ENCODE peak calls at places on chromosomes 6 and 20, in five cellular contexts. W is endothelial cell of umbilical vein, I is transverse colon, U is sigmoid colon, N is breast epithelium. L is an unnamed sample. For H3K4me1, the result is how much of the 10 kb centered on the place peaks cover.

GRCh38 chr6:27894839-27895762 is 17.1 kb downstream of the OR2B2 start:
- DNase-seq in I (peak), W (peak), U (peak), N (peak), L (peak)

GRCh38 chr6:53059648-53060589 is 5.3 kb upstream of the FBXO9 start:
- DNase-seq in I (no peak), U (no peak), N (no peak), W (peak), L (no peak)

GRCh38 chr20:7294816-7295360 is 527.4 kb downstream of the BMP2 start:
- DNase-seq in W (no peak), U (no peak), N (no peak), I (no peak), L (no peak)

GRCh38 chr6:18400831-18401446 is 13.8 kb downstream of the RNF144B start:
- DNase-seq in U (no peak), N (no peak), W (peak), I (no peak), L (no peak)

GRCh38 chr6:87806635-87807034 is 104.6 kb upstream of the AKIRIN2 start:
- DNase-seq in N (no peak), U (no peak), I (no peak), W (no peak), L (no peak)

GRCh38 chr6:131281471-131282270 is 146.4 kb downstream of the AKAP7 start:
- DNase-seq in U (no peak), N (peak), I (peak), W (peak), L (peak)

GRCh38 chr20:44218441-44218840 is 7.9 kb upstream of the OSER1 start:
- DNase-seq in I (no peak), U (no peak), N (no peak), W (no peak), L (no peak)

GRCh38 chr6:82712826-82713225 is 349.2 kb downstream of the TPBG start:
- DNase-seq in N (no peak), U (no peak), I (no peak), W (no peak), L (no peak)

GRCh38 chr6:38720295-38720694 is 5.2 kb downstream of the DNAH8 start:
- DNase-seq in N (no peak), I (no peak), U (no peak), W (peak), L (no peak)

GRCh38 chr6:4644962-4645361 is 131.2 kb upstream of the CDYL start:
- DNase-seq in U (no peak), W (peak), I (peak), N (no peak), L (no peak)
- H3K4me1 ChIP-seq in U (under half), W (under half), I (under half), N (under half), L (under half)

DNA sequence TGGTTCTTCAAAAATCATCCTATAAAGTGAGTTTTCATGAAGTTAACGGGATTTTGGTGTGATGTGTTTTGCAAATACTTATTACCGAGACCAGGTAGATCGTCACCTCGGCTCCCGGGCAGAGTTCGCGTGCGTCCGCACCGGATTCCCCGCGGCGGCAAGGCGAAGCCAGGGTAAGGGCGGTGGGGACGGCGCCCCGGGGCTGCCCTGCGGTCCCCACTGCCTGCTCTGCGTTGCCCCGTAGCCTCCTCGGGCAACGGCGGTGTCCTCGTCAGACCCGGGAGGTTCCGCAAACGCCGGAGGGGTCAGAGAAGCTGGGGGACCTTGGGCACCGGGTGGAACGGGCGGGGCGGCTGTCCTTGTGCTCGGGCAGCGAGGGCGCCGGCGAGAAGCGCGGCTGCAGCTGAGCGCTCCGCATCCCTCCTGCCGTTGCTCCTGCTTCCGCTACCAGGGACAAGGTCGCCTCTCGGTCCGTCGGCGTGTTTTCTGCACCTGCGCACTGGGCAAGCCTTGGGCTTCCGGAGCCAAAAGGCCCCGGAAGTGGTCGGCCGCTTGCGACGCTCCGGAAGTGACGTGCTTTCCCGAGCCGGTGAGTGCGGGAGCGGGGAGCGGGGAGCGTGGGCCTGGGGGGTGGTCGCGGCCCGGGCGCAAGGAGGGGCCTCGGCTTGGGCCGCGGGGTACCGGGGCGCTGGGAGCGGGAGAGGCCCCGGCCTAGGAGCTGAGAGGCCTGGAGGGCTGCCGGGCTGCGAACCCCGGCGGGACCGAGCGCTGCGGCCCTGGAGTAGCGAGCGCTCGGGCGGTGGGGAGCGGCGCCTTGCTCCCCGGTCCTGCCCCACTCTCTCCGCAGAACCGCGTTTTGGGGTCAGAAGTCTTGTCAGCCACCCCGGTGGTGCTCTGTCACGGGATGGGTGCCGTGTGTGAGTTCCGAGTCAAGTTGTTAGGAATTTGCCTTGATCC is at the start of gene MTG2:
- DNase-seq in N (peak), W (peak), I (peak), U (peak), L (peak)
- TF ChIP-seq POLR2A in N (peak), W (peak), I (peak), U (peak), L (peak)

GRCh38 chr6:6942826-6943225 is 164.9 kb upstream of the RREB1 start:
- DNase-seq in I (peak), U (peak), W (no peak), N (peak), L (no peak)
- H3K27ac ChIP-seq in I (no peak), U (no peak), W (no peak), N (no peak), L (no peak)

GRCh38 chr6:34544052-34544604 is 12.0 kb downstream of the SPDEF start:
- DNase-seq in W (no peak), I (no peak), U (no peak), N (no peak), L (no peak)
- H3K4me1 ChIP-seq in W (under half), I (under half), U (under half), N (under half), L (under half)

DNA sequence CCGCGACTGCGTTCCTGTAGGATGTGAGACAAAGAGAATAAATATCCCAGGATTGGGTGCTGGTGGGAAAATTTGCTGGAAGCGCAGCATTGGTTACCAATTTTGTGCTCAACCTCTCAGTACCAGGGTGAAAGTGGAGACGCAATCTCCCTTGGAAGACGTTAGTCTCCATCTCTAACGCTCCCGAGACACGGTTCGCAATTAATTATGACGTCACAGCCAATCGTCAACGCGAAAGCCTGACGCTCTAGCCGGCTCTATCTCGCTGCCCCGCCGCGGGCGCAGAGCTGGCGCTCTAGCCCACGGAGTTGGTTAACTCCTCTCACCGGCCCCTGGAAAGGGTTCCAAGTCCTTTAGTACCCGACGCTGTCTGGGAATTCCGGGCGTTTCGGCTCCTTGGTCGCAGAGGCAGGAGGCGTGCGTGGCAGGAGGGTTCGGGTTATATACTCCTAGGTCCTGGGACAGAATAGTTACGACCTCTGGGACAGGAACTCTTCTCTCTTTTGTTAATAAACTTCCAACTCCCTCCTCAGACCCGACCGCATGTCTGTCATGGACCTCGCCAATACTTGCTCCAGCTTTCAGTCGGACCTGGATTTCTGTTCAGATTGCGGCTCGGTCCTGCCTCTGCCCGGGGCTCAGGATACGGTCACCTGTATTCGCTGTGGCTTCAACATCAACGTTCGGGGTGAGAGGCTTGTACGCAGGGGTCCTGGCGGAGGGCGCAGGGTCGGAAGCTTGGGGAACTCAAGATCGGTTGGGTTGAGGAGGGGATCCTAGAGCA is at the start of gene POLR1H:
- DNase-seq in U (peak), I (peak), N (peak), W (peak), L (peak)
- TF ChIP-seq POLR2A in U (peak), I (peak), N (peak), W (peak), L (peak)

GRCh38 chr6:136095961-136096360 is 154.2 kb downstream of the MTFR2 start:
- DNase-seq in I (no peak), U (peak), W (peak), N (no peak), L (peak)

GRCh38 chr6:136090929-136091328 is 159.2 kb downstream of the MTFR2 start:
- DNase-seq in I (no peak), N (no peak), W (no peak), U (no peak), L (no peak)

GRCh38 chr6:136092897-136093296 is 157.2 kb downstream of the MTFR2 start:
- DNase-seq in I (no peak), N (no peak), U (no peak), W (no peak), L (no peak)

GRCh38 chr6:136094812-136095211 is 155.3 kb downstream of the MTFR2 start:
- DNase-seq in N (no peak), I (no peak), W (no peak), U (no peak), L (no peak)

GRCh38 chr6:136093835-136094234 is 156.3 kb downstream of the MTFR2 start:
- DNase-seq in N (no peak), I (no peak), W (no peak), U (no peak), L (no peak)
- H3K27ac ChIP-seq in N (no peak), I (no peak), W (no peak), U (no peak), L (no peak)

DNA sequence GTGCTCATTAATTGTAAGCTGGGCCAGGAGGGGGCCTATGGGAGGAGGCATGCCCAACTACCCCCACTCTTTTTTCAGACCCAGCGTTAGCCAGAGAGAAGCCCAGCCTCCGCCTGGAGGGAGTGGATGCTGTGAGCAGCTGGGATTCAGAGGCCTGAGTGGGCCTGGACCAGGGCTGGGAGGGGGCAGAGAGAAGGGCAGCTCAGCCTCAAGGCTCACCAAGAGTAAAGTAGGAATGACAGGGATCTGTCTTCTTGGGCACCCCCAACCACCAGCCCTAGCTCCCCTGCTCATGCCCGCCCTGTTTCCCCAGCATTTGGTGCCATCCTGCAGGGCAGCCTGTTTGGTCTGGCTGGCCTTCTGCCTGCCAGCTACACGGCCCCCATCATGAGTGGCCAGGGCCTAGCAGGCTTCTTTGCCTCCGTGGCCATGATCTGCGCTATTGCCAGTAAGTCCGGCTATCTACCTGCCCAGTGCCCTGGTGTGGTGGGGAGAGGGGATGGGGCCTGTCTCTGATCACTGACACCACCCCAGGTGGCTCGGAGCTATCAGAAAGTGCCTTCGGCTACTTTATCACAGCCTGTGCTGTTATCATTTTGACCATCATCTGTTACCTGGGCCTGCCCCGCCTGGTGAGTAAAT is 6.8 kb downstream of the SLC29A1 start:
- DNase-seq in N (no peak), U (no peak), W (no peak), I (no peak), L (no peak)
- H3K4me1 ChIP-seq in N (under half), U (half or more), W (under half), I (half or more), L (half or more)

L was measured in adrenal gland.